ENCODE peak calls at places on chromosomes 16 and 17, in ten cellular contexts. F is HFF-Myc; J is stimulated activated CD4-positive, alpha-beta T cell treated with anti-CD3 and anti-CD28 coated beads, Interleukin-1b, Interleukin-23, amount 100 ng/mL, for 1 hour; C is activated effector memory CD4-positive, alpha-beta T cell treated with Interleukin-2 at 50 U/mL for 16 hours; K is NCI-H524 treated with DMSO at 0.1 percent for 48 hours; S is NCI-H510A; H is EH; X is AG04449; Y is AG10803; R is astrocyte of the cerebellum. O is an unnamed sample.

GRCh38 chr17:77217566-77217965 is 76.8 kb downstream of the SEC14L1 start:
- DNase-seq in X (no peak), Y (no peak), H (no peak), S (no peak), R (no peak), K (no peak), J (no peak), F (no peak), C (no peak), O (no peak)

GRCh38 chr17:44367626-44368025 is 4.0 kb upstream of the FAM171A2 start:
- DNase-seq in F (no peak), X (no peak), Y (no peak), J (no peak), R (no peak), K (no peak), C (no peak), S (no peak), H (no peak), O (no peak)

GRCh38 chr16:89020925-89021595 is 44.1 kb upstream of the CBFA2T3 start:
- DNase-seq in J (no peak), R (no peak), S (no peak), C (no peak), F (no peak), H (no peak), X (no peak), Y (no peak), K (no peak), O (no peak)

GRCh38 chr17:11324846-11325420 is 83.9 kb downstream of the SHISA6 start:
- DNase-seq in H (no peak), R (no peak), C (no peak), X (no peak), F (no peak), K (no peak), Y (no peak), S (no peak), J (no peak), O (no peak)

GRCh38 chr17:73952136-73952497 is 251.4 kb upstream of the RPL38 start:
- DNase-seq in C (no peak), H (no peak), X (no peak), K (no peak), S (no peak), F (no peak), Y (no peak), J (no peak), R (no peak), O (no peak)

GRCh38 chr17:37744961-37745800 is at the start of gene HNF1B:
- DNase-seq in J (no peak), F (no peak), X (no peak), C (no peak), H (no peak), Y (no peak), R (no peak), K (no peak), S (no peak), O (no peak)

GRCh38 chr17:44919885-44920564 is 4.7 kb upstream of the GFAP start:
- DNase-seq in F (peak), J (peak), R (peak), C (peak), K (no peak), S (peak), H (peak), Y (peak), X (no peak), O (peak)

GRCh38 chr17:64780096-64781012 is 118.2 kb upstream of the SMURF2 start:
- DNase-seq in S (peak), Y (no peak), F (no peak), R (no peak), J (peak), C (peak), X (no peak), K (no peak), H (peak), O (peak)

GRCh38 chr17:75697651-75698291 is 23.5 kb upstream of the ITGB4 start:
- DNase-seq in X (no peak), S (no peak), R (no peak), K (no peak), H (no peak), F (no peak), J (no peak), C (no peak), Y (no peak), O (no peak)

GRCh38 chr17:81135503-81136283 is 29.6 kb upstream of the PVALEF start:
- DNase-seq in X (no peak), H (no peak), R (no peak), Y (no peak), F (no peak), K (peak), J (no peak), S (peak), C (no peak), O (peak)